ENCODE peak calls at places on chromosomes 16 and 17, in eight cellular contexts. F, N, I, S, K, Y, Z and X are unnamed samples.
A peak's percentile ranks its signal among the peaks of the same experiment; 100 is the strongest.

GRCh38 chr17:1485311-1485747 is 7.2 kb downstream of the MYO1C start:
- ATAC-seq in F (no peak), N (peak; percentile 15), I (no peak), S (no peak), K (no peak), Y (no peak), Z (peak; percentile 6), X (peak; percentile 1)

GRCh38 chr17:8476741-8477140 is 41.1 kb downstream of the NDEL1 start:
- ATAC-seq in F (no peak), N (no peak), I (no peak), S (no peak), K (no peak), Y (no peak), Z (no peak), X (no peak)

GRCh38 chr17:76234354-76234679 is 6.0 kb downstream of the RNF157 start:
- ATAC-seq in F (no peak), N (no peak), I (no peak), S (no peak), K (no peak), Y (no peak), Z (no peak), X (no peak)

GRCh38 chr17:15966879-15967248 is 21.9 kb downstream of the ADORA2B start:
- ATAC-seq in F (peak; percentile 83), N (peak; percentile 48), I (no peak), S (peak; percentile 81), K (no peak), Y (peak; percentile 83), Z (no peak), X (no peak)

GRCh38 chr16:81740163-81740562 is 38.9 kb upstream of the PLCG2 start:
- ATAC-seq in F (no peak), N (no peak), I (no peak), S (no peak), K (no peak), Y (peak; percentile 30), Z (no peak), X (no peak)

GRCh38 chr17:1852327-1852726 is 22.5 kb downstream of the RPA1 start:
- ATAC-seq in F (no peak), N (no peak), I (no peak), S (no peak), K (no peak), Y (no peak), Z (no peak), X (no peak)

GRCh38 chr17:39213852-39214251 is 11.9 kb downstream of the STAC2 start:
- ATAC-seq in F (peak; percentile 62), N (peak; percentile 98), I (no peak), S (peak; percentile 66), K (no peak), Y (peak; percentile 64), Z (no peak), X (no peak)

GRCh38 chr16:5438591-5438990 is 341.0 kb upstream of the EEF2KMT start:
- ATAC-seq in F (no peak), N (peak; percentile 68), I (no peak), S (no peak), K (no peak), Y (no peak), Z (no peak), X (no peak)

GRCh38 chr17:55577687-55578086 is 66.4 kb upstream of the SMIM36 start:
- ATAC-seq in F (peak; percentile 78), N (no peak), I (no peak), S (peak; percentile 47), K (no peak), Y (peak; percentile 77), Z (peak; percentile 30), X (no peak)

GRCh38 chr16:67039260-67040020 is 10.5 kb downstream of the CBFB start:
- ATAC-seq in F (no peak), N (no peak), I (no peak), S (no peak), K (no peak), Y (no peak), Z (no peak), X (no peak)

GRCh38 chr16:84643677-84644076 is 4.6 kb upstream of the KLHL36 start:
- ATAC-seq in F (no peak), N (no peak), I (no peak), S (no peak), K (no peak), Y (no peak), Z (no peak), X (no peak)

GRCh38 chr16:27113341-27113841 is 46.7 kb downstream of the C16orf82 start:
- ATAC-seq in F (no peak), N (no peak), I (no peak), S (no peak), K (no peak), Y (no peak), Z (no peak), X (no peak)

GRCh38 chr16:62190426-62190825 is 154.2 kb upstream of the CDH8 start:
- ATAC-seq in F (no peak), N (no peak), I (no peak), S (no peak), K (no peak), Y (no peak), Z (no peak), X (no peak)

GRCh38 chr16:49857423-49858181 is 1.7 kb upstream of the ZNF423 start:
- ATAC-seq in F (peak; percentile 35), N (peak; percentile 64), I (peak; percentile 17), S (peak; percentile 20), K (no peak), Y (peak; percentile 28), Z (peak; percentile 52), X (peak; percentile 26)

GRCh38 chr16:81487301-81487720 is 42.7 kb downstream of the CMIP start:
- ATAC-seq in F (no peak), N (no peak), I (no peak), S (no peak), K (no peak), Y (no peak), Z (no peak), X (no peak)

GRCh38 chr16:87183647-87184046 is 133.5 kb downstream of the C16orf95 start:
- ATAC-seq in F (no peak), N (no peak), I (no peak), S (no peak), K (no peak), Y (no peak), Z (no peak), X (no peak)

GRCh38 chr16:66950437-66950836 is 10.6 kb upstream of the CES3 start:
- ATAC-seq in F (no peak), N (no peak), I (no peak), S (no peak), K (no peak), Y (no peak), Z (no peak), X (no peak)

GRCh38 chr17:54900457-54901229 is at the start of gene TOM1L1:
- ATAC-seq in F (peak; percentile 97), N (peak; percentile 98), I (peak; percentile 89), S (peak; percentile 96), K (no peak), Y (peak; percentile 97), Z (peak; percentile 89), X (peak; percentile 93)

GRCh38 chr16:27927266-27927901 is 136.1 kb downstream of the GSG1L start:
- ATAC-seq in F (no peak), N (no peak), I (no peak), S (no peak), K (no peak), Y (no peak), Z (no peak), X (no peak)

DNA sequence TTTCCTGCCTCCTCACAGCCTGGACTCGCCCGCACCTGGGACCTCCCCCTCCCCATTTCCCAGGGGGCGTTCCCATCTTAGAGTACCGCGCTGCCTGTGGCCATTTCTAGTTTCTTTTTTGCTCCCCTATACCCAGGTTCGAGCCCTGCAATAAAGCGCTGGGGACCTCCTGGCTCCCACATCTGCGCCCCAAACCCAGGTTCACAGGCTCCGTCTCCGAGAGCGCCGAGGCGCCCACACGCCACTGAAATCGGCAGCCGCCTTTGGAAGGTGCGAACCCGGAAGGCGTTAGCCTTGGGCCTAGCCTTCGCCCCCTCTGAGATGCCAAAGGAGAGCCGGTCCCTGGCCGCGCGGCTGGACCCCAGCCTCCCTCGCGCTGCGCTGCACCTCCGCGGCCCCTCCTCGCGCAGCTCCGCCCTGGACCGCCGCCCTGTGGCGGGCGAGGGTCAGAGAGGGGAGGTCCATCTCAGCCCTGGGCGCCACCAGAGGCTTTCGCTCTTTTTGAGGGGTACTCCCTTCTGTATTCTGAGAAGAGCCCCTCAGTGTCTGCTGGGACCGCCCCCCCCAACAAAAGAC is 1.8 kb downstream of the KCNJ12 start:
- ATAC-seq in F (no peak), N (no peak), I (no peak), S (no peak), K (no peak), Y (no peak), Z (no peak), X (no peak)
- H3K4me3 ChIP-seq in F (peak overlapping the region; percentile 51), N (no peak overlapping the region), I (no peak overlapping the region), S (peak overlapping the region; percentile 28), K (no peak overlapping the region), Y (peak overlapping the region; percentile 52), Z (no peak overlapping the region), X (peak overlapping the region; percentile 61)

DNA sequence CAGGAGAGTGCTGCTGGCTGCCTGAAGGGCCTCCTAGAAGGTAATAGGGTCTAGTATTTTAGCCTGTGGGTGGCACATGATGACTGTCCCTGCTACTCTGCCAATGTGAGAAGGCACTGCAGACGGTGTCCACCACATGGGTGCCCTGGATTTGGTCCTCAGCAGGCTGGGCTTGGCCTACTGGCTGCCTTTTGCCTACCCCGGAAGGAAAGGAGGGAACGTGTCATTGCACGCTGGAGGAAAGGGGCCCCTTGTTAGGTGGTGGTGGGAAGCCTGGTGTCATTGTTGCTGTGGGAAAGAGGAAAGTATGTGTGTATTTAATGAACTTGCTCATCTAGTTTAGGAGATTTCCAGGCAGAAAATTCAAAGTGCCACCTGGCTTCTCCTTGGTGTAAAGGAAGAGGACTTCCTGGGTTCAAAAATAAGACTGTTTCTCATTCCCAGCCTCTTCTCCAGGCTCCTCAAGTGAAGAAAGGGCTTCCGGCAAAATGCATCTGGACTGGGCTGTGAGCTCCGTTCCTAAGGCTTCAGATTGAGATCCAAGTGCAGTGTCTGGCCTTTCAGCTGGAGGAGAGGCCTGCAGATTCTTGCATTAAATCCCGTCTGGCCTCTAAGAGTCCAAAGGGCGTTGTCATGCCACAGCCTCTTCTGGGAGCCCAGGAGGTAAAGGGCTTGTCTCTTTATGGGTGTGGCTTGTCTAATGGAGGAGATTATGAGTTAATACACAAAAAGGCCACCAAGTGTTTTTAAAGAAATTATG is 55.1 kb downstream of the RPTOR start:
- ATAC-seq in F (peak; percentile 43), N (peak; percentile 58), I (no peak), S (peak; percentile 32), K (no peak), Y (no peak), Z (peak; percentile 35), X (no peak)
- H3K4me3 ChIP-seq in F (no peak overlapping the region), N (peak overlapping the region; percentile 12), I (no peak overlapping the region), S (no peak overlapping the region), K (no peak overlapping the region), Y (no peak overlapping the region), Z (no peak overlapping the region), X (no peak overlapping the region)

GRCh38 chr17:4696432-4696796 is 7.5 kb downstream of the PELP1 start:
- ATAC-seq in F (no peak), N (no peak), I (no peak), S (no peak), K (peak; percentile 89), Y (peak; percentile 25), Z (no peak), X (no peak)
- H3K4me3 ChIP-seq in F (no peak overlapping the region), N (no peak overlapping the region), I (no peak overlapping the region), S (no peak overlapping the region), K (no peak overlapping the region), Y (no peak overlapping the region), Z (no peak overlapping the region), X (no peak overlapping the region)

DNA sequence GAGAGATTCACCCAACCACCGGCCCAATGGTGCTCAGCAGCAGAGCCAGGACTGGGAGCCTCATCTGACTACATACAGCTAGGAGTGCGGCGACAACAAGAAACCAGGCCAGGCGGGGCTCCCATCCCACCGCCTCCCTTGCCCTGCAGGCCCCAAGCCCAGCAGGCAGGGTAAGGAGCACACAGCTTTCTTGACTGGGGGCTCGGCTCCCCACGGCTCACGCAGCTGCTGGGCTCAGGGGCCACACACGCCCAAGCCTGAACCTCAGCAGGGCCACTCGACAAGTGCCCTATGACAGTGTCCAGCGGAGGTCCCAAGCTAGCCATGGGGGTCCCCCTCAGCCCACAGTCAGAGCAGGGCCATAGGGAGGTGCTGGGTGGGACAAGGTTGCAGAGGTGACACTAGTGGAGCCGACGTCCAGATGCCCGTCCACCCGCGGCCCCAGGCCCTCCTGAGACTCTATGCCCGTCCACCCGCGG is 13.7 kb downstream of the PIEZO1 start:
- ATAC-seq in F (no peak), N (no peak), I (no peak), S (no peak), K (no peak), Y (no peak), Z (no peak), X (no peak)
- H3K4me3 ChIP-seq in F (peak overlapping the region; percentile 32), N (peak overlapping the region; percentile 37), I (no peak overlapping the region), S (no peak overlapping the region), K (no peak overlapping the region), Y (peak overlapping the region; percentile 32), Z (no peak overlapping the region), X (peak overlapping the region; percentile 44)